ENCODE peak calls at places on chromosomes 13 and 19, in eight cellular contexts. Y is left colon; O is foreskin keratinocyte; C is CD4-positive, alpha-beta T cell; N is lower lobe of right lung; M is activated CD4-positive, CD25-positive, alpha-beta regulatory T cell treated with anti-CD3 and anti-CD28 coated beads, Interleukin-2, amount 50 U/mL, for 24 hours; X is RWPE2; K is activated naive CD4-positive, alpha-beta T cell treated with anti-CD3 and anti-CD28 coated beads, Interleukin-2, amount 50 U/mL, for 72 hours. D is an unnamed sample.

GRCh38 chr19:48195106-48195830 is 24.8 kb downstream of the ZSWIM9 start:
- ATAC-seq in O (no peak), M (no peak), Y (no peak), N (no peak), X (no peak), C (no peak), K (no peak), D (no peak)

GRCh38 chr13:110445183-110445582 is 116.3 kb downstream of the RAB20 start:
- ATAC-seq in O (peak), Y (no peak), M (no peak), C (no peak), N (no peak), X (peak), K (no peak), D (no peak)

GRCh38 chr19:10227215-10227971 is 3.7 kb downstream of the S1PR2 start:
- ATAC-seq in K (no peak), M (no peak), Y (no peak), N (no peak), C (no peak), X (no peak), O (no peak), D (no peak)

GRCh38 chr13:47672245-47672975 is 328.7 kb downstream of the SUCLA2 start:
- ATAC-seq in X (no peak), O (no peak), Y (no peak), N (peak), K (no peak), M (no peak), C (no peak), D (peak)

GRCh38 chr19:31066385-31066784 is 282.9 kb downstream of the TSHZ3 start:
- ATAC-seq in M (no peak), O (peak), X (peak), K (no peak), Y (no peak), C (no peak), N (no peak), D (no peak)

GRCh38 chr13:76016799-76017198 is 380.7 kb downstream of the LMO7 start:
- ATAC-seq in C (no peak), N (no peak), Y (peak), M (no peak), X (no peak), O (peak), K (peak), D (peak)

GRCh38 chr13:37925878-37926473 is 56.4 kb upstream of the TRPC4 start:
- ATAC-seq in O (no peak), C (no peak), N (no peak), Y (no peak), X (no peak), K (no peak), M (no peak), D (no peak)

GRCh38 chr13:99322297-99323103 is 15.3 kb upstream of the GPR183 start:
- ATAC-seq in K (peak), O (peak), M (peak), Y (no peak), C (peak), X (peak), N (peak), D (peak)

GRCh38 chr13:87877477-87877876 is 206.3 kb downstream of the SLITRK5 start:
- ATAC-seq in K (no peak), M (no peak), N (no peak), X (no peak), C (no peak), O (no peak), Y (no peak), D (no peak)

GRCh38 chr13:39656325-39656677 is 839 bp downstream of the COG6 start:
- ATAC-seq in C (no peak), X (peak), Y (peak), O (peak), N (no peak), K (no peak), M (no peak), D (peak)

GRCh38 chr19:40217921-40218890 is at the start of gene TTC9B:
- ATAC-seq in O (no peak), C (peak), X (no peak), N (no peak), Y (no peak), M (peak), K (peak), D (peak)

GRCh38 chr13:110156186-110157065 is 150.5 kb downstream of the COL4A1 start:
- ATAC-seq in M (no peak), X (no peak), N (no peak), C (no peak), O (no peak), K (no peak), Y (no peak), D (no peak)

GRCh38 chr19:40592170-40592569 is 9.0 kb upstream of the LTBP4 start:
- ATAC-seq in N (peak), O (peak), Y (peak), K (peak), C (peak), M (peak), X (peak), D (peak)

GRCh38 chr13:79614519-79614918 is 133.6 kb downstream of the NDFIP2 start:
- ATAC-seq in Y (no peak), O (peak), X (no peak), N (no peak), C (no peak), K (no peak), M (no peak), D (no peak)

GRCh38 chr19:38409631-38410133 is 6.8 kb downstream of the FAM98C start:
- ATAC-seq in K (no peak), C (no peak), N (no peak), M (no peak), Y (peak), X (peak), O (no peak), D (peak)

GRCh38 chr19:41175825-41176734 is 16.9 kb upstream of the CYP2S1 start:
- ATAC-seq in M (peak), K (peak), C (peak), O (peak), N (peak), Y (peak), X (peak), D (peak)

GRCh38 chr13:49476529-49476928 is 19.2 kb upstream of the PHF11 start:
- ATAC-seq in X (no peak), Y (no peak), K (no peak), M (no peak), N (no peak), O (no peak), C (no peak), D (no peak)

GRCh38 chr13:51066091-51066831 is 44.8 kb downstream of the C13orf42 start:
- ATAC-seq in K (peak), M (no peak), N (no peak), O (no peak), C (no peak), X (no peak), Y (no peak), D (peak)